ENCODE peak calls at places on chromosomes 6 and 20, in four cellular contexts. One of them, this sample, is unnamed. For H3K9me3, the result is how much of the 10 kb centered on the place peaks cover.

GRCh38 chr20:63653974-63654680 is 903 bp upstream of the STMN3 start:
- DNase-seq in lung: no peak
- DNase-seq in lower lobe of right lung: no peak
- DNase-seq in adipocyte: no peak
- DNase-seq in this sample: no peak

GRCh38 chr6:6221829-6222535 is 98.5 kb downstream of the F13A1 start:
- DNase-seq in lung: no peak
- DNase-seq in lower lobe of right lung: no peak
- DNase-seq in adipocyte: no peak
- DNase-seq in this sample: no peak

GRCh38 chr6:18155273-18155863 is at the start of gene KDM1B:
- DNase-seq in lung: peak
- DNase-seq in lower lobe of right lung: peak
- DNase-seq in adipocyte: peak
- DNase-seq in this sample: peak

GRCh38 chr6:163415620-163416379 is 1.3 kb downstream of the QKI start:
- DNase-seq in lung: peak
- DNase-seq in lower lobe of right lung: peak
- DNase-seq in adipocyte: peak
- DNase-seq in this sample: peak

GRCh38 chr6:28587011-28587745 is 61.5 kb downstream of the GPX5 start:
- DNase-seq in lung: peak
- DNase-seq in lower lobe of right lung: peak
- DNase-seq in adipocyte: peak
- DNase-seq in this sample: peak

GRCh38 chr6:17817763-17818162 is 111.0 kb upstream of the NUP153 start:
- DNase-seq in lung: no peak
- DNase-seq in lower lobe of right lung: no peak
- DNase-seq in adipocyte: no peak
- DNase-seq in this sample: no peak

GRCh38 chr6:17280552-17281090 is 540 bp upstream of the RBM24 start:
- DNase-seq in lung: peak
- DNase-seq in lower lobe of right lung: peak
- DNase-seq in adipocyte: peak
- DNase-seq in this sample: no peak

GRCh38 chr20:32247957-32248497 is 29.4 kb upstream of the KIF3B start:
- DNase-seq in lung: no peak
- DNase-seq in lower lobe of right lung: no peak
- DNase-seq in adipocyte: no peak
- DNase-seq in this sample: no peak

GRCh38 chr6:54431466-54431865 is 123.2 kb downstream of the TINAG start:
- DNase-seq in lung: no peak
- DNase-seq in lower lobe of right lung: no peak
- DNase-seq in adipocyte: peak
- DNase-seq in this sample: no peak

GRCh38 chr6:52663120-52663934 is 7.6 kb upstream of the TMEM14A start:
- DNase-seq in lung: peak
- DNase-seq in lower lobe of right lung: no peak
- DNase-seq in adipocyte: peak
- DNase-seq in this sample: peak

GRCh38 chr20:20677186-20677585 is 35.3 kb downstream of the RALGAPA2 start:
- DNase-seq in lung: no peak
- DNase-seq in lower lobe of right lung: no peak
- DNase-seq in adipocyte: no peak
- DNase-seq in this sample: no peak

GRCh38 chr20:48722737-48723191 is 105.0 kb downstream of the PREX1 start:
- DNase-seq in lung: no peak
- DNase-seq in lower lobe of right lung: no peak
- DNase-seq in adipocyte: peak
- DNase-seq in this sample: peak

GRCh38 chr20:48722002-48722731 is 105.6 kb downstream of the PREX1 start:
- DNase-seq in lung: no peak
- DNase-seq in lower lobe of right lung: no peak
- DNase-seq in adipocyte: peak
- DNase-seq in this sample: peak

GRCh38 chr20:48724891-48725588 is 102.8 kb downstream of the PREX1 start:
- DNase-seq in lung: no peak
- DNase-seq in lower lobe of right lung: no peak
- DNase-seq in adipocyte: no peak
- DNase-seq in this sample: no peak

GRCh38 chr20:48725589-48725991 is 102.2 kb downstream of the PREX1 start:
- DNase-seq in lung: no peak
- DNase-seq in lower lobe of right lung: no peak
- DNase-seq in adipocyte: no peak
- DNase-seq in this sample: peak

GRCh38 chr20:48723308-48724264 is 104.2 kb downstream of the PREX1 start:
- DNase-seq in lung: peak
- DNase-seq in lower lobe of right lung: peak
- DNase-seq in adipocyte: peak
- DNase-seq in this sample: no peak
- H3K4me3 ChIP-seq in lung: no peak
- H3K4me3 ChIP-seq in lower lobe of right lung: no peak
- H3K4me3 ChIP-seq in adipocyte: no peak
- H3K4me3 ChIP-seq in this sample: no peak

DNA sequence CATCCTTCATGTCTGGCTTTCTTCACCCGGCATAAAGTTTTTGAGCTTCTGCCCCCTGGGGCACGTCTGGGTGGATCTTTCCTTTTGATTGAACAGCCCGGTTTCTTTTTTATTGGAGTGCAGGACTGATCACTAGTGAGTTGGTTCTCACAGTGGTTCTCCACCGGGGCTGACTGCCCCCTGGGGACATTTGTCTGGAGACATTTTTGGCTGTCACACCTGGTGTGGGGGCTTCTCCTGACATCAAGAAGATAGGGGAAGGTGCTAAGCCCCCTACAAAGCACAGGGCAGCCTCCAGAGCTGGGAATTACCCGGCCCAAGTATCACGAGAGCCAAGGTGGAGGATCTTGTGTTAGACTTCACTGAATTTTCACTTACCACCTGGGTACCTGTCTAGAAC is 25.7 kb upstream of the IRF4 start:
- DNase-seq in lung: no peak
- DNase-seq in lower lobe of right lung: no peak
- DNase-seq in adipocyte: no peak
- DNase-seq in this sample: no peak
- H3K9me3 ChIP-seq in lung: under half
- H3K9me3 ChIP-seq in lower lobe of right lung: under half
- H3K9me3 ChIP-seq in adipocyte: under half
- H3K9me3 ChIP-seq in this sample: under half

GRCh38 chr20:24102749-24103148 is 114.2 kb upstream of the GGTLC1 start:
- DNase-seq in lung: no peak
- DNase-seq in lower lobe of right lung: no peak
- DNase-seq in adipocyte: peak
- DNase-seq in this sample: no peak
- H3K4me3 ChIP-seq in lung: no peak
- H3K4me3 ChIP-seq in lower lobe of right lung: no peak
- H3K4me3 ChIP-seq in adipocyte: no peak
- H3K4me3 ChIP-seq in this sample: no peak

GRCh38 chr6:166486536-166486880 is 100.0 kb downstream of the RAMACL start:
- DNase-seq in lung: no peak
- DNase-seq in lower lobe of right lung: no peak
- DNase-seq in adipocyte: no peak
- DNase-seq in this sample: no peak

GRCh38 chr6:166483556-166484250 is 101.0 kb upstream of the MPC1 start:
- DNase-seq in lung: no peak
- DNase-seq in lower lobe of right lung: no peak
- DNase-seq in adipocyte: no peak
- DNase-seq in this sample: no peak

GRCh38 chr6:166487148-166487547 is 99.3 kb downstream of the RAMACL start:
- DNase-seq in lung: no peak
- DNase-seq in lower lobe of right lung: no peak
- DNase-seq in adipocyte: no peak
- DNase-seq in this sample: no peak

GRCh38 chr6:166484863-166485262 is 101.6 kb downstream of the RAMACL start:
- DNase-seq in lung: no peak
- DNase-seq in lower lobe of right lung: no peak
- DNase-seq in adipocyte: no peak
- DNase-seq in this sample: no peak

GRCh38 chr6:166485651-166486535 is 100.6 kb downstream of the RAMACL start:
- DNase-seq in lung: no peak
- DNase-seq in lower lobe of right lung: no peak
- DNase-seq in adipocyte: no peak
- DNase-seq in this sample: no peak
- H3K9me3 ChIP-seq in lung: under half
- H3K9me3 ChIP-seq in lower lobe of right lung: under half
- H3K9me3 ChIP-seq in adipocyte: under half
- H3K9me3 ChIP-seq in this sample: under half